ENCODE peak calls at places on chromosomes 6 and 20, in ten cellular contexts. One of them, this sample, is unnamed.

GRCh38 chr6:134015719-134016557 is 36.5 kb downstream of the SLC2A12 start:
- DNase-seq in occipital lobe: no peak
- DNase-seq in putamen: no peak
- DNase-seq in H4: no peak
- DNase-seq in iPS-NIHi11: no peak
- DNase-seq in heart left ventricle: no peak
- DNase-seq in activated CD4-positive, CD25-positive, alpha-beta regulatory T cell: no peak
- DNase-seq in AML-193: no peak
- DNase-seq in NCI-H2029: no peak
- DNase-seq in cortex of kidney: no peak
- DNase-seq in this sample: peak

GRCh38 chr6:167113047-167113446 is 9.8 kb upstream of the CCR6 start:
- DNase-seq in putamen: no peak
- DNase-seq in NCI-H2029: no peak
- DNase-seq in AML-193: no peak
- DNase-seq in H4: no peak
- DNase-seq in iPS-NIHi11: no peak
- DNase-seq in occipital lobe: no peak
- DNase-seq in cortex of kidney: no peak
- DNase-seq in heart left ventricle: no peak
- DNase-seq in activated CD4-positive, CD25-positive, alpha-beta regulatory T cell: no peak
- DNase-seq in this sample: no peak

GRCh38 chr6:143579703-143580102 is 68.2 kb upstream of the FUCA2 start:
- DNase-seq in activated CD4-positive, CD25-positive, alpha-beta regulatory T cell: no peak
- DNase-seq in occipital lobe: no peak
- DNase-seq in putamen: no peak
- DNase-seq in H4: no peak
- DNase-seq in iPS-NIHi11: no peak
- DNase-seq in cortex of kidney: no peak
- DNase-seq in NCI-H2029: no peak
- DNase-seq in AML-193: no peak
- DNase-seq in heart left ventricle: peak
- DNase-seq in this sample: no peak

GRCh38 chr20:706366-706885 is 30.8 kb upstream of the SCRT2 start:
- DNase-seq in putamen: no peak
- DNase-seq in H4: no peak
- DNase-seq in AML-193: no peak
- DNase-seq in activated CD4-positive, CD25-positive, alpha-beta regulatory T cell: no peak
- DNase-seq in iPS-NIHi11: no peak
- DNase-seq in cortex of kidney: no peak
- DNase-seq in NCI-H2029: no peak
- DNase-seq in occipital lobe: no peak
- DNase-seq in heart left ventricle: no peak
- DNase-seq in this sample: no peak

GRCh38 chr6:82959385-82959941 is 106.2 kb downstream of the UBE3D start:
- DNase-seq in iPS-NIHi11: peak
- DNase-seq in occipital lobe: no peak
- DNase-seq in heart left ventricle: no peak
- DNase-seq in putamen: no peak
- DNase-seq in NCI-H2029: no peak
- DNase-seq in cortex of kidney: no peak
- DNase-seq in activated CD4-positive, CD25-positive, alpha-beta regulatory T cell: no peak
- DNase-seq in H4: peak
- DNase-seq in AML-193: no peak
- DNase-seq in this sample: no peak

GRCh38 chr6:34242252-34243130 is 5.8 kb downstream of the HMGA1 start:
- DNase-seq in activated CD4-positive, CD25-positive, alpha-beta regulatory T cell: no peak
- DNase-seq in occipital lobe: no peak
- DNase-seq in heart left ventricle: no peak
- DNase-seq in cortex of kidney: no peak
- DNase-seq in NCI-H2029: no peak
- DNase-seq in putamen: no peak
- DNase-seq in AML-193: no peak
- DNase-seq in H4: no peak
- DNase-seq in iPS-NIHi11: no peak
- DNase-seq in this sample: no peak

GRCh38 chr20:6007094-6007528 is 46.7 kb downstream of the LRRN4 start:
- DNase-seq in iPS-NIHi11: no peak
- DNase-seq in activated CD4-positive, CD25-positive, alpha-beta regulatory T cell: no peak
- DNase-seq in occipital lobe: no peak
- DNase-seq in H4: no peak
- DNase-seq in AML-193: no peak
- DNase-seq in cortex of kidney: no peak
- DNase-seq in putamen: no peak
- DNase-seq in NCI-H2029: no peak
- DNase-seq in heart left ventricle: no peak
- DNase-seq in this sample: no peak

GRCh38 chr6:157982297-157982579 is 575 bp downstream of the SYNJ2 start:
- DNase-seq in H4: no peak
- DNase-seq in activated CD4-positive, CD25-positive, alpha-beta regulatory T cell: peak
- DNase-seq in cortex of kidney: no peak
- DNase-seq in iPS-NIHi11: no peak
- DNase-seq in putamen: no peak
- DNase-seq in NCI-H2029: peak
- DNase-seq in AML-193: no peak
- DNase-seq in heart left ventricle: peak
- DNase-seq in occipital lobe: no peak
- DNase-seq in this sample: no peak

GRCh38 chr6:141552463-141552862 is 580.3 kb upstream of the GJE1 start:
- DNase-seq in NCI-H2029: peak
- DNase-seq in iPS-NIHi11: peak
- DNase-seq in AML-193: no peak
- DNase-seq in H4: peak
- DNase-seq in activated CD4-positive, CD25-positive, alpha-beta regulatory T cell: no peak
- DNase-seq in occipital lobe: no peak
- DNase-seq in putamen: no peak
- DNase-seq in cortex of kidney: no peak
- DNase-seq in heart left ventricle: no peak
- DNase-seq in this sample: peak

GRCh38 chr20:48875233-48875913 is 46.1 kb upstream of the ARFGEF2 start:
- DNase-seq in iPS-NIHi11: no peak
- DNase-seq in NCI-H2029: no peak
- DNase-seq in cortex of kidney: no peak
- DNase-seq in heart left ventricle: no peak
- DNase-seq in activated CD4-positive, CD25-positive, alpha-beta regulatory T cell: no peak
- DNase-seq in putamen: no peak
- DNase-seq in occipital lobe: no peak
- DNase-seq in AML-193: no peak
- DNase-seq in H4: peak
- DNase-seq in this sample: no peak

GRCh38 chr6:113128020-113128419 is 729.1 kb upstream of the MARCKS start:
- DNase-seq in heart left ventricle: no peak
- DNase-seq in iPS-NIHi11: no peak
- DNase-seq in activated CD4-positive, CD25-positive, alpha-beta regulatory T cell: no peak
- DNase-seq in cortex of kidney: no peak
- DNase-seq in H4: no peak
- DNase-seq in AML-193: no peak
- DNase-seq in putamen: no peak
- DNase-seq in NCI-H2029: no peak
- DNase-seq in occipital lobe: no peak
- DNase-seq in this sample: no peak

GRCh38 chr20:37991506-37992302 is 41.6 kb downstream of the TTI1 start:
- DNase-seq in cortex of kidney: no peak
- DNase-seq in putamen: no peak
- DNase-seq in heart left ventricle: no peak
- DNase-seq in occipital lobe: no peak
- DNase-seq in iPS-NIHi11: no peak
- DNase-seq in AML-193: no peak
- DNase-seq in activated CD4-positive, CD25-positive, alpha-beta regulatory T cell: no peak
- DNase-seq in NCI-H2029: no peak
- DNase-seq in H4: no peak
- DNase-seq in this sample: no peak

GRCh38 chr6:90458353-90459224 is 128.3 kb downstream of the MAP3K7 start:
- DNase-seq in activated CD4-positive, CD25-positive, alpha-beta regulatory T cell: peak
- DNase-seq in occipital lobe: no peak
- DNase-seq in AML-193: no peak
- DNase-seq in NCI-H2029: peak
- DNase-seq in cortex of kidney: no peak
- DNase-seq in heart left ventricle: no peak
- DNase-seq in iPS-NIHi11: no peak
- DNase-seq in putamen: no peak
- DNase-seq in H4: no peak
- DNase-seq in this sample: no peak

GRCh38 chr6:147126618-147127022 is 77.6 kb upstream of the STXBP5 start:
- DNase-seq in cortex of kidney: no peak
- DNase-seq in activated CD4-positive, CD25-positive, alpha-beta regulatory T cell: no peak
- DNase-seq in H4: no peak
- DNase-seq in iPS-NIHi11: no peak
- DNase-seq in AML-193: no peak
- DNase-seq in NCI-H2029: no peak
- DNase-seq in heart left ventricle: peak
- DNase-seq in putamen: no peak
- DNase-seq in occipital lobe: no peak
- DNase-seq in this sample: no peak

GRCh38 chr6:4336778-4337442 is 201.5 kb upstream of the ECI2 start:
- DNase-seq in putamen: no peak
- DNase-seq in iPS-NIHi11: no peak
- DNase-seq in H4: no peak
- DNase-seq in activated CD4-positive, CD25-positive, alpha-beta regulatory T cell: no peak
- DNase-seq in occipital lobe: no peak
- DNase-seq in heart left ventricle: no peak
- DNase-seq in NCI-H2029: no peak
- DNase-seq in cortex of kidney: no peak
- DNase-seq in AML-193: no peak
- DNase-seq in this sample: no peak

GRCh38 chr20:63567382-63568169 is 6.5 kb downstream of the HELZ2 start:
- DNase-seq in heart left ventricle: no peak
- DNase-seq in activated CD4-positive, CD25-positive, alpha-beta regulatory T cell: no peak
- DNase-seq in occipital lobe: no peak
- DNase-seq in iPS-NIHi11: no peak
- DNase-seq in cortex of kidney: no peak
- DNase-seq in AML-193: peak
- DNase-seq in NCI-H2029: no peak
- DNase-seq in H4: no peak
- DNase-seq in putamen: no peak
- DNase-seq in this sample: no peak

GRCh38 chr6:43122146-43122545 is 46.0 kb downstream of the PTK7 start:
- DNase-seq in iPS-NIHi11: no peak
- DNase-seq in occipital lobe: no peak
- DNase-seq in heart left ventricle: no peak
- DNase-seq in AML-193: no peak
- DNase-seq in activated CD4-positive, CD25-positive, alpha-beta regulatory T cell: no peak
- DNase-seq in H4: no peak
- DNase-seq in putamen: no peak
- DNase-seq in cortex of kidney: no peak
- DNase-seq in NCI-H2029: no peak
- DNase-seq in this sample: no peak

GRCh38 chr20:14288341-14289330 is 48.8 kb downstream of the FLRT3 start:
- DNase-seq in activated CD4-positive, CD25-positive, alpha-beta regulatory T cell: no peak
- DNase-seq in cortex of kidney: no peak
- DNase-seq in NCI-H2029: no peak
- DNase-seq in occipital lobe: no peak
- DNase-seq in iPS-NIHi11: no peak
- DNase-seq in H4: peak
- DNase-seq in heart left ventricle: no peak
- DNase-seq in AML-193: no peak
- DNase-seq in putamen: no peak
- DNase-seq in this sample: no peak

GRCh38 chr6:101811108-101811507 is 417.6 kb downstream of the GRIK2 start:
- DNase-seq in iPS-NIHi11: no peak
- DNase-seq in H4: no peak
- DNase-seq in AML-193: no peak
- DNase-seq in cortex of kidney: no peak
- DNase-seq in heart left ventricle: no peak
- DNase-seq in activated CD4-positive, CD25-positive, alpha-beta regulatory T cell: no peak
- DNase-seq in putamen: no peak
- DNase-seq in NCI-H2029: no peak
- DNase-seq in occipital lobe: no peak
- DNase-seq in this sample: no peak

GRCh38 chr20:48025661-48026060 is 240.4 kb upstream of the SULF2 start:
- DNase-seq in occipital lobe: no peak
- DNase-seq in putamen: no peak
- DNase-seq in AML-193: no peak
- DNase-seq in heart left ventricle: no peak
- DNase-seq in NCI-H2029: no peak
- DNase-seq in activated CD4-positive, CD25-positive, alpha-beta regulatory T cell: no peak
- DNase-seq in H4: peak
- DNase-seq in iPS-NIHi11: no peak
- DNase-seq in cortex of kidney: no peak
- DNase-seq in this sample: no peak

GRCh38 chr6:134657751-134658522 is 292.0 kb downstream of the ALDH8A1 start:
- DNase-seq in putamen: no peak
- DNase-seq in cortex of kidney: no peak
- DNase-seq in heart left ventricle: no peak
- DNase-seq in NCI-H2029: no peak
- DNase-seq in occipital lobe: no peak
- DNase-seq in AML-193: no peak
- DNase-seq in H4: no peak
- DNase-seq in activated CD4-positive, CD25-positive, alpha-beta regulatory T cell: no peak
- DNase-seq in iPS-NIHi11: no peak
- DNase-seq in this sample: no peak

GRCh38 chr20:38663660-38664059 is 60.6 kb upstream of the SLC32A1 start:
- DNase-seq in heart left ventricle: no peak
- DNase-seq in AML-193: no peak
- DNase-seq in NCI-H2029: no peak
- DNase-seq in iPS-NIHi11: no peak
- DNase-seq in putamen: no peak
- DNase-seq in cortex of kidney: no peak
- DNase-seq in H4: no peak
- DNase-seq in activated CD4-positive, CD25-positive, alpha-beta regulatory T cell: no peak
- DNase-seq in occipital lobe: no peak
- DNase-seq in this sample: no peak

GRCh38 chr20:45060341-45060740 is 40.6 kb downstream of the KCNS1 start:
- DNase-seq in putamen: no peak
- DNase-seq in cortex of kidney: no peak
- DNase-seq in occipital lobe: no peak
- DNase-seq in activated CD4-positive, CD25-positive, alpha-beta regulatory T cell: no peak
- DNase-seq in iPS-NIHi11: no peak
- DNase-seq in NCI-H2029: no peak
- DNase-seq in AML-193: no peak
- DNase-seq in H4: no peak
- DNase-seq in heart left ventricle: no peak
- DNase-seq in this sample: no peak

GRCh38 chr6:40894962-40895799 is 143.8 kb downstream of the UNC5CL start:
- DNase-seq in occipital lobe: no peak
- DNase-seq in iPS-NIHi11: peak
- DNase-seq in heart left ventricle: peak
- DNase-seq in activated CD4-positive, CD25-positive, alpha-beta regulatory T cell: no peak
- DNase-seq in AML-193: peak
- DNase-seq in putamen: no peak
- DNase-seq in cortex of kidney: no peak
- DNase-seq in NCI-H2029: no peak
- DNase-seq in H4: peak
- DNase-seq in this sample: no peak

GRCh38 chr6:137727206-137727605 is 139.9 kb upstream of the TNFAIP3 start:
- DNase-seq in AML-193: no peak
- DNase-seq in activated CD4-positive, CD25-positive, alpha-beta regulatory T cell: no peak
- DNase-seq in cortex of kidney: no peak
- DNase-seq in NCI-H2029: no peak
- DNase-seq in H4: no peak
- DNase-seq in heart left ventricle: no peak
- DNase-seq in putamen: no peak
- DNase-seq in iPS-NIHi11: no peak
- DNase-seq in occipital lobe: no peak
- DNase-seq in this sample: no peak

GRCh38 chr6:105482227-105482839 is 79.5 kb upstream of the PREP start:
- DNase-seq in putamen: no peak
- DNase-seq in NCI-H2029: no peak
- DNase-seq in activated CD4-positive, CD25-positive, alpha-beta regulatory T cell: no peak
- DNase-seq in heart left ventricle: peak
- DNase-seq in iPS-NIHi11: no peak
- DNase-seq in AML-193: peak
- DNase-seq in H4: peak
- DNase-seq in occipital lobe: no peak
- DNase-seq in cortex of kidney: no peak
- DNase-seq in this sample: no peak

GRCh38 chr20:24584538-24585356 is 115.3 kb downstream of the SYNDIG1 start:
- DNase-seq in iPS-NIHi11: no peak
- DNase-seq in heart left ventricle: no peak
- DNase-seq in H4: no peak
- DNase-seq in activated CD4-positive, CD25-positive, alpha-beta regulatory T cell: no peak
- DNase-seq in occipital lobe: no peak
- DNase-seq in putamen: no peak
- DNase-seq in cortex of kidney: no peak
- DNase-seq in NCI-H2029: no peak
- DNase-seq in AML-193: no peak
- DNase-seq in this sample: no peak